ENCODE peak calls at places on chromosome 5, in ten cellular contexts. One of them, this sample, is unnamed.

GRCh38 chr5:25955337-25955736 is 1083.0 kb downstream of the CDH9 start:
- DNase-seq in gastrocnemius medialis: no peak
- DNase-seq in A549: no peak
- DNase-seq in uterus: no peak
- DNase-seq in K562: no peak
- DNase-seq in heart left ventricle: no peak
- DNase-seq in body of pancreas: no peak
- DNase-seq in HepG2: no peak
- DNase-seq in ovary: no peak
- DNase-seq in right lobe of liver: no peak
- DNase-seq in this sample: no peak

GRCh38 chr5:96627792-96628191 is 34.4 kb upstream of the CAST start:
- DNase-seq in K562: no peak
- DNase-seq in body of pancreas: no peak
- DNase-seq in ovary: no peak
- DNase-seq in right lobe of liver: no peak
- DNase-seq in HepG2: peak; percentile 54
- DNase-seq in heart left ventricle: no peak
- DNase-seq in uterus: no peak
- DNase-seq in gastrocnemius medialis: no peak
- DNase-seq in A549: peak; percentile 24
- DNase-seq in this sample: no peak

GRCh38 chr5:72156921-72157320 is 49.6 kb downstream of the MAP1B start:
- DNase-seq in heart left ventricle: no peak
- DNase-seq in body of pancreas: no peak
- DNase-seq in HepG2: no peak
- DNase-seq in ovary: no peak
- DNase-seq in uterus: peak; percentile 57
- DNase-seq in right lobe of liver: no peak
- DNase-seq in K562: no peak
- DNase-seq in gastrocnemius medialis: no peak
- DNase-seq in A549: no peak
- DNase-seq in this sample: no peak

GRCh38 chr5:56026863-56027300 is 32.1 kb upstream of the IL6ST start:
- DNase-seq in gastrocnemius medialis: no peak
- DNase-seq in K562: no peak
- DNase-seq in A549: peak; percentile 54
- DNase-seq in ovary: no peak
- DNase-seq in uterus: no peak
- DNase-seq in body of pancreas: no peak
- DNase-seq in HepG2: no peak
- DNase-seq in right lobe of liver: no peak
- DNase-seq in heart left ventricle: no peak
- DNase-seq in this sample: no peak

GRCh38 chr5:91052977-91053732 is 330.0 kb downstream of the ARRDC3 start:
- DNase-seq in gastrocnemius medialis: no peak
- DNase-seq in A549: no peak
- DNase-seq in HepG2: no peak
- DNase-seq in uterus: no peak
- DNase-seq in heart left ventricle: no peak
- DNase-seq in K562: no peak
- DNase-seq in ovary: no peak
- DNase-seq in body of pancreas: no peak
- DNase-seq in right lobe of liver: no peak
- DNase-seq in this sample: no peak

GRCh38 chr5:87383216-87383615 is 29.5 kb downstream of the CCNH start:
- DNase-seq in right lobe of liver: no peak
- DNase-seq in gastrocnemius medialis: no peak
- DNase-seq in body of pancreas: no peak
- DNase-seq in HepG2: no peak
- DNase-seq in heart left ventricle: no peak
- DNase-seq in ovary: no peak
- DNase-seq in uterus: no peak
- DNase-seq in K562: no peak
- DNase-seq in A549: no peak
- DNase-seq in this sample: no peak

GRCh38 chr5:79287380-79287779 is 51.4 kb downstream of the JMY start:
- DNase-seq in heart left ventricle: no peak
- DNase-seq in A549: no peak
- DNase-seq in body of pancreas: no peak
- DNase-seq in right lobe of liver: no peak
- DNase-seq in K562: no peak
- DNase-seq in uterus: no peak
- DNase-seq in ovary: no peak
- DNase-seq in gastrocnemius medialis: no peak
- DNase-seq in HepG2: no peak
- DNase-seq in this sample: no peak

GRCh38 chr5:138159666-138160065 is 18.8 kb downstream of the BRD8 start:
- DNase-seq in A549: no peak
- DNase-seq in heart left ventricle: no peak
- DNase-seq in body of pancreas: no peak
- DNase-seq in K562: no peak
- DNase-seq in right lobe of liver: no peak
- DNase-seq in ovary: no peak
- DNase-seq in gastrocnemius medialis: no peak
- DNase-seq in HepG2: no peak
- DNase-seq in uterus: no peak
- DNase-seq in this sample: no peak

GRCh38 chr5:134561871-134562296 is 36.4 kb downstream of the JADE2 start:
- DNase-seq in heart left ventricle: peak; percentile 80
- DNase-seq in right lobe of liver: peak; percentile 72
- DNase-seq in A549: peak; percentile 48
- DNase-seq in uterus: no peak
- DNase-seq in HepG2: peak; percentile 8
- DNase-seq in body of pancreas: peak; percentile 52
- DNase-seq in gastrocnemius medialis: no peak
- DNase-seq in ovary: peak; percentile 56
- DNase-seq in K562: peak; percentile 49
- DNase-seq in this sample: peak; percentile 97

GRCh38 chr5:82360043-82360442 is 81.9 kb upstream of the RPS23 start:
- DNase-seq in right lobe of liver: no peak
- DNase-seq in body of pancreas: no peak
- DNase-seq in heart left ventricle: no peak
- DNase-seq in gastrocnemius medialis: no peak
- DNase-seq in A549: no peak
- DNase-seq in HepG2: no peak
- DNase-seq in uterus: no peak
- DNase-seq in ovary: no peak
- DNase-seq in K562: no peak
- DNase-seq in this sample: no peak

DNA sequence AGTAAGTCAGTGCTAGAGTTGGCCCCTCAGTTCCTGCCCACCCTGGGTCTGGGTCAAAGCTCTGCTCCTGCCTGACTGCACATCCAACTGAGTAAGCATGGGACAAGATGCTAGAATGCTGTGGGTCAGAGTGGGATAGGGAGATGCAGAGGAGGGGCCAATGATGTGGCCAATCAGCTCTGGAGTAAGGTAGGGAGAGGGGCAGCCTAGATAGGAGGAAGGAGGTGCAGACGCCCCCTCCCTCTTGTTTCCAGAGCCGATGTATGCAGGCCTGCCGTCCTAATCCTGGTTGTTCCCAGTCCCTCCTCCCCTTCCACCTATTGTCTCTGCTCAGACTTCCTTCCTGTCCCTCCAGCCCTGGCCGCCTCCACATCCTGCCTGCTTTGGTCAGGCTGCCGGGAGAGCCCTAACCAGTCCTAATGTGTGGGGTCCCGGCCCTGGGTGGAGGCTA is 1.3 kb downstream of the ARAP3 start:
- DNase-seq in ovary: no peak
- DNase-seq in uterus: no peak
- DNase-seq in heart left ventricle: peak; percentile 85
- DNase-seq in K562: peak; percentile 33
- DNase-seq in body of pancreas: no peak
- DNase-seq in HepG2: peak; percentile 7
- DNase-seq in gastrocnemius medialis: no peak
- DNase-seq in right lobe of liver: peak; percentile 68
- DNase-seq in A549: no peak
- DNase-seq in this sample: peak; percentile 55
- H3K4me3 ChIP-seq in ovary: no peak overlapping the region
- H3K4me3 ChIP-seq in uterus: no peak overlapping the region
- H3K4me3 ChIP-seq in heart left ventricle: peak overlapping the region; percentile 79
- H3K4me3 ChIP-seq in K562: peak overlapping the region; percentile 36
- H3K4me3 ChIP-seq in body of pancreas: no peak overlapping the region
- H3K4me3 ChIP-seq in HepG2: no peak overlapping the region
- H3K4me3 ChIP-seq in gastrocnemius medialis: peak overlapping the region; percentile 51
- H3K4me3 ChIP-seq in right lobe of liver: no peak overlapping the region
- H3K4me3 ChIP-seq in A549: peak overlapping the region; percentile 49
- H3K4me3 ChIP-seq in this sample: no peak overlapping the region

DNA sequence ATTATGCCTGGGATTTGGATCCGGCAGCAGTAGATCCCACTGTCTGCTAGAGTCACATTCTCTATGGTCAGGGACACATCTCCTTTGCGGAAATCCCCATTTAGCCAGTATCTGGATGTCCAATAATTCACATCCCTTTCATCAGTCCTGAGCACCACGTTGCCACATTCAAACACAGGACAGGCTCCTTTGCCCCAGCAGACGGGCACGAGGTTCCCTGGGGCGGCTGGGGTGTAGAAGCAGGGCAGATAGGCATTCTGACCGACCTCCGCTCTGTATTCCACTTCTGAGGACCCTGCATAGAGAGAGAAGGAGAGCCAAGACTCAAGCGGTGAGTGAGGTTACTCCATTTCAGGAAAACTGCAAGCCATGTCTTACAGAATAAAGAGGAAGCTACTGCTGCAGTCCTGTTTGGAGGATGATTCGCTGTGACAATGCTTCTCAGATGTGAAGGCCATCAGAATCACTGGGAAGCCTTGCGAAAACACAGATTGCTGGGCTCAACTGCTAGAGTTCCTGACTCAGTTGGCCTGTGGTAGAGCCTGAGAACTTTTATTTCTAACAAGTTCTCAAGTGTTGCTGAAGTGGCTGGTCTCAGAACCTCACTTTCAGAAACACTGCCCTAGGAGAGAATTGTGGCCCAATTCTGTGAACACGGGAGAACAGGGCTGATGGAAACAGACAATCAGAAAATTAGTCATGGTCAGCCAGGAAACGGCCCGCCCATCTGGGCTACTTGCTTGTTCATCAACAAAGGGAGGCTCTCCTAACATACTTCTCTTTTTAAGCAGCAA is 2.0 kb downstream of the HAVCR2 start:
- DNase-seq in right lobe of liver: no peak
- DNase-seq in K562: no peak
- DNase-seq in HepG2: no peak
- DNase-seq in heart left ventricle: peak; percentile 79
- DNase-seq in A549: no peak
- DNase-seq in gastrocnemius medialis: no peak
- DNase-seq in ovary: no peak
- DNase-seq in body of pancreas: no peak
- DNase-seq in uterus: no peak
- DNase-seq in this sample: peak; percentile 44
- TF ChIP-seq POLR2A in right lobe of liver: peak; percentile 16
- TF ChIP-seq POLR2A in K562: no peak
- TF ChIP-seq POLR2A in HepG2: no peak
- TF ChIP-seq POLR2A in heart left ventricle: no peak
- TF ChIP-seq POLR2A in A549: no peak
- TF ChIP-seq POLR2A in gastrocnemius medialis: no peak
- TF ChIP-seq POLR2A in ovary: no peak
- TF ChIP-seq POLR2A in body of pancreas: no peak
- TF ChIP-seq POLR2A in uterus: no peak
- TF ChIP-seq POLR2A in this sample: no peak

DNA sequence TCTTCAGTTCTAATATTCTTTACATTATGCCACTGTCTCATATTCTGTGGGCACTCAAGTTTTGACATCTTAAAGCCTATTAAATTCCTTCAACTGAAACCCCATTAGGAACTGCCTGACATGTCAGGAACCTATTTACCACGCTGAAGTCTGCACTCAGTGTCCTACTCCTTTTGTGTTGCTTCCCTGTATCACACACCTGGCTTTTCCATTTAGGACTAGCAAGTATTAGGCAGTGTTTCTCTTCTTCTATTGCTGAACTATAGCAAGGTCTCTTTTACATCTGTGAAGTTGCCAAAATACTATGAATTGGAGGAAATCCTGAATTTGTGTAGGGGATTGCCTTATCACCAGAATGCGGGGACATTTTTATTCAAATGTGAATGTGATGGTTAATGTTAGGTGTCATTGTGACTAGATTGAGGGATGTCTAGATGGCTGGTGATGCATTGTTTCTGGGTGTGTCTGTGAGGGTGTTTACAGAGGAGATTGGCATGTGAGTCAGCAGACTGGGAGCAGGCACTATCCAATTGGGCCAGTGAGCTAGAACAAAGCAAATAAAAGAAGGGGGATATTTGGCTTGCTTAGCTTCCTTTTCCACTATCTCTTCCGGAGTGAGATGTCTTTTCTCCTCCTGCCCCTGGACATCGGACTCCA is 21.2 kb upstream of the VCAN start:
- DNase-seq in HepG2: no peak
- DNase-seq in heart left ventricle: no peak
- DNase-seq in gastrocnemius medialis: no peak
- DNase-seq in body of pancreas: no peak
- DNase-seq in uterus: no peak
- DNase-seq in ovary: no peak
- DNase-seq in K562: no peak
- DNase-seq in A549: no peak
- DNase-seq in right lobe of liver: no peak
- DNase-seq in this sample: no peak
- H3K4me3 ChIP-seq in HepG2: no peak overlapping the region
- H3K4me3 ChIP-seq in heart left ventricle: no peak overlapping the region
- H3K4me3 ChIP-seq in gastrocnemius medialis: no peak overlapping the region
- H3K4me3 ChIP-seq in body of pancreas: no peak overlapping the region
- H3K4me3 ChIP-seq in uterus: no peak overlapping the region
- H3K4me3 ChIP-seq in ovary: no peak overlapping the region
- H3K4me3 ChIP-seq in K562: no peak overlapping the region
- H3K4me3 ChIP-seq in A549: peak overlapping the region; percentile 19
- H3K4me3 ChIP-seq in right lobe of liver: no peak overlapping the region
- H3K4me3 ChIP-seq in this sample: no peak overlapping the region

DNA sequence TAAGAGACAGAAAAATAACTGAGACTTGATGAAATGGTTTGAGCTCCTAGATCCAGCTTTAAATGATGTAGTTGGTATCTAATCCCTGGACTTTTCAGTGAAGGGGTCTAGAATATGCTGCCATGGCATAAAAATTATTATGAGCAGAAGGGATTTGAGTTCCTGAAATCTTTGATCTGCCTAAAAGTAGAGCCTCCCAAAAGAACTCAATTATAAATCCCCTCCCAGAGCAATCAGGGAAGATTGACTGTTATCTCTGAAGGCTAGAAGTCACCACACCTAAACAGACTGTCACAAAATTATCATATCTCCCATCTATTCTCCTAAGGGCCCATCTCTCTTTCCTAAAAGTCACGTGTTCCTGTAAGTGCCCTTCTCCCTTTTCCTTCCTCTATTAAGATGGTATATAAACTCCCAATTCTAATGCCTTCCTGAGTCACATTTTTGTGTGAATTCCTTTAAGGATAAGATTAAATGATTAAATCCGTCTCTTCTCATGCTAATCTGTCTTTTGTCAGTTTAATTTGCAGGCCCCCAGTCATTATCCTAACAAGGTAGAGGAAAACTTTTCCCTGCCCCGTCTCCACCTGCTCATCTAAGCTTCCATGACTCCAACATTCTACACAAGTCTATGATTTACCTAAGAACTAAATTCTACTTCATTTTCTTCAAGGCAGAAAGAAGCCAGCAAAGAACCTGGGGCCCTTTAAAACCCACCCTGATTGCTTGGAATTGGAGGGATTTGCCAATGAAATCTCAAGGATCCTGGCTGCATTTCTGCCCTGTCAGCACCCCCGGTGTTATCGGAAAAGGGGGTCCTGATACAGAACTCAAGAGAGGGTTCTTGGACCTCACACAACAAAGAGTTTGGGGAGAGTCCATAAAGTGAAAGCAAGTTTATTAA is 47.1 kb upstream of the PWWP2A start:
- DNase-seq in heart left ventricle: no peak
- DNase-seq in ovary: no peak
- DNase-seq in HepG2: no peak
- DNase-seq in right lobe of liver: no peak
- DNase-seq in A549: no peak
- DNase-seq in uterus: no peak
- DNase-seq in gastrocnemius medialis: no peak
- DNase-seq in K562: no peak
- DNase-seq in body of pancreas: no peak
- DNase-seq in this sample: no peak
- TF ChIP-seq POLR2A in heart left ventricle: no peak
- TF ChIP-seq POLR2A in ovary: no peak
- TF ChIP-seq POLR2A in HepG2: no peak
- TF ChIP-seq POLR2A in right lobe of liver: no peak
- TF ChIP-seq POLR2A in A549: no peak
- TF ChIP-seq POLR2A in uterus: no peak
- TF ChIP-seq POLR2A in gastrocnemius medialis: no peak
- TF ChIP-seq POLR2A in K562: no peak
- TF ChIP-seq POLR2A in body of pancreas: no peak
- TF ChIP-seq POLR2A in this sample: no peak